ENCODE peak calls at places on chromosomes 6 and 20, in six cellular contexts. P is IMR-90, E is A549, L is dorsolateral prefrontal cortex, Z is BJ, J is fibroblast of the aortic adventitia. D is an unnamed sample.

GRCh38 chr20:43541214-43541613 is 17.6 kb upstream of the SGK2 start:
- DNase-seq in P (peak), E (no peak), L (no peak), Z (no peak), J (peak), D (peak)

GRCh38 chr6:43927525-43928210 is 157.7 kb downstream of the VEGFA start:
- DNase-seq in P (no peak), E (no peak), L (no peak), Z (no peak), J (no peak), D (peak)

GRCh38 chr6:75759207-75759606 is 10.2 kb downstream of the MYO6 start:
- DNase-seq in P (no peak), E (no peak), L (no peak), Z (no peak), J (no peak), D (no peak)

GRCh38 chr20:62963614-62964397 is 11.3 kb downstream of the SLC17A9 start:
- DNase-seq in P (no peak), E (no peak), L (no peak), Z (no peak), J (no peak), D (no peak)

GRCh38 chr6:111871725-111872520 is 1.3 kb downstream of the FYN start:
- DNase-seq in P (peak), E (no peak), L (peak), Z (no peak), J (peak), D (peak)

GRCh38 chr6:126056355-126057004 is 70.1 kb downstream of the TRMT11 start:
- DNase-seq in P (no peak), E (no peak), L (no peak), Z (no peak), J (no peak), D (no peak)

GRCh38 chr6:52993461-52993860 is 1.6 kb downstream of the GSTA4 start:
- DNase-seq in P (no peak), E (no peak), L (no peak), Z (no peak), J (peak), D (no peak)

GRCh38 chr6:159112714-159113113 is 56.5 kb upstream of the FNDC1 start:
- DNase-seq in P (no peak), E (no peak), L (no peak), Z (no peak), J (no peak), D (no peak)

GRCh38 chr6:157459327-157459726 is 78.3 kb downstream of the ZDHHC14 start:
- DNase-seq in P (no peak), E (no peak), L (no peak), Z (no peak), J (no peak), D (no peak)

GRCh38 chr20:13915244-13915643 is 75.2 kb downstream of the SEL1L2 start:
- DNase-seq in P (no peak), E (no peak), L (no peak), Z (no peak), J (no peak), D (no peak)

GRCh38 chr6:121794630-121795029 is 359.2 kb downstream of the GJA1 start:
- DNase-seq in P (peak), E (peak), L (no peak), Z (peak), J (peak), D (peak)

GRCh38 chr6:3683331-3683730 is 68.2 kb downstream of the PXDC1 start:
- DNase-seq in P (no peak), E (no peak), L (no peak), Z (no peak), J (no peak), D (no peak)

GRCh38 chr6:44176935-44177509 is 18.4 kb downstream of the CAPN11 start:
- DNase-seq in P (no peak), E (no peak), L (no peak), Z (no peak), J (no peak), D (no peak)

GRCh38 chr6:2695464-2696095 is 55.1 kb downstream of the MYLK4 start:
- DNase-seq in P (peak), E (peak), L (no peak), Z (no peak), J (peak), D (peak)

GRCh38 chr6:15837205-15837604 is 174.4 kb upstream of the DTNBP1 start:
- DNase-seq in P (no peak), E (no peak), L (no peak), Z (no peak), J (no peak), D (no peak)

GRCh38 chr6:126661646-126662045 is 321.7 kb downstream of the CENPW start:
- DNase-seq in P (peak), E (peak), L (no peak), Z (peak), J (peak), D (peak)

GRCh38 chr20:58237318-58238182 is 9.1 kb upstream of the ANKRD60 start:
- DNase-seq in P (peak), E (no peak), L (no peak), Z (peak), J (peak), D (no peak)

GRCh38 chr6:23654745-23655144 is 471.3 kb upstream of the NRSN1 start:
- DNase-seq in P (no peak), E (peak), L (no peak), Z (no peak), J (no peak), D (no peak)

GRCh38 chr6:17281100-17281496 is at the start of gene RBM24:
- DNase-seq in P (peak), E (peak), L (peak), Z (no peak), J (peak), D (peak)

GRCh38 chr6:28634758-28635546 is 109.3 kb downstream of the GPX5 start:
- DNase-seq in P (no peak), E (peak), L (peak), Z (no peak), J (peak), D (no peak)

GRCh38 chr6:169424149-169424804 is 170.6 kb upstream of the THBS2 start:
- DNase-seq in P (no peak), E (no peak), L (no peak), Z (no peak), J (no peak), D (no peak)
- H3K4me3 ChIP-seq in P (no peak), E (no peak), L (no peak), Z (peak), J (no peak), D (no peak)

DNA sequence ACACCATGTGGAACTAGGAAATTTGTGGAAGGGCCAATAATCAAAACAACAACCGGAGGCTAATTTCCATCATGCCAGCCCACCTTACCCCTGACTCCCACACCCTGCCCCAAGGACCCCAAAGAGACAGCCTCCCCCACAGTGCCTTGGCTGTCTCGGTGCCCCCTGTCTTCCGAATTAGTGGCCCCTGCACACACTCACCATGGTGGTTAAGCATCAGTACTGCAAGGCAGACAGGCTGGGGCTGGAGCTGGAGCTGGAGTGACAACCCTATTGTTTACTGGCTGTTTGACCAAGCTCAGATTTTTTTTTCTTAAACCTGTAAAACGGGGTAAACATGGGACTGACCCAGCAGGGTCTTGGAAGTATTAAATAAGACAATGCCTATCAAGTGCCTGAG is 238.0 kb downstream of the TFAP2C start:
- DNase-seq in P (no peak), E (no peak), L (no peak), Z (no peak), J (no peak), D (no peak)
- TF ChIP-seq CTCF in P (no peak), E (no peak), L (no peak), Z (no peak), J (no peak), D (no peak)

GRCh38 chr6:154513601-154514320 is 3.3 kb upstream of the CNKSR3 start:
- DNase-seq in P (no peak), E (no peak), L (no peak), Z (no peak), J (no peak), D (no peak)

GRCh38 chr6:154514481-154514880 is 4.0 kb upstream of the CNKSR3 start:
- DNase-seq in P (no peak), E (no peak), L (no peak), Z (no peak), J (no peak), D (no peak)

GRCh38 chr6:154518386-154518785 is 7.9 kb upstream of the CNKSR3 start:
- DNase-seq in P (no peak), E (no peak), L (no peak), Z (no peak), J (no peak), D (no peak)

GRCh38 chr6:154516276-154516675 is 5.8 kb upstream of the CNKSR3 start:
- DNase-seq in P (no peak), E (no peak), L (no peak), Z (no peak), J (no peak), D (no peak)

DNA sequence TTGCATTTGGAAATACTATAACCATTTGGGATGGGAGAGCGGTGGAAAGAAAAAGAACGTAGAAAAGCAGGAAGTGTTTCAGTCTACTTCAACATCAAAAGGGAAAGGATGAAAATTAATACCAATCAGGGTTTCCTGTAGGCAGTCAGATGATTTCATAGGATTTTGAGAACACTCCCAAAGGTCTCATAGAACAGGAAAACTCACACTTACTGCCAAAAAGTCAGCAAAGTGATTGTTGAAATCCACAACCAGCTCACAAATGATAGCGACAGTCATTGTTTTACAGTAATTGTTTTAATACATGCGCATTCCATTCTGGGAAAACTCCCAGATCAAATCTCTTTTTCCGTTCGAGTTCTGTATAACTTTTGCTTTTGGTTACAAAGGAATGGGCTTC is 5.3 kb upstream of the CNKSR3 start:
- DNase-seq in P (no peak), E (no peak), L (no peak), Z (no peak), J (peak), D (no peak)
- H3K4me3 ChIP-seq in P (peak), E (no peak), L (no peak), Z (no peak), J (peak), D (no peak)

GRCh38 chr6:20230720-20231119 is 18.5 kb upstream of the MBOAT1 start:
- DNase-seq in P (no peak), E (no peak), L (no peak), Z (no peak), J (no peak), D (no peak)

GRCh38 chr6:20229881-20230280 is 17.6 kb upstream of the MBOAT1 start:
- DNase-seq in P (no peak), E (no peak), L (no peak), Z (no peak), J (no peak), D (no peak)

GRCh38 chr6:20232188-20232587 is 19.9 kb upstream of the MBOAT1 start:
- DNase-seq in P (no peak), E (no peak), L (no peak), Z (no peak), J (no peak), D (no peak)

GRCh38 chr6:20223119-20223518 is 10.8 kb upstream of the MBOAT1 start:
- DNase-seq in P (no peak), E (no peak), L (no peak), Z (no peak), J (no peak), D (no peak)

GRCh38 chr6:20227350-20227749 is 15.1 kb upstream of the MBOAT1 start:
- DNase-seq in P (no peak), E (no peak), L (no peak), Z (no peak), J (no peak), D (no peak)
- TF ChIP-seq CTCF in P (no peak), E (no peak), L (no peak), Z (no peak), J (no peak), D (no peak)

DNA sequence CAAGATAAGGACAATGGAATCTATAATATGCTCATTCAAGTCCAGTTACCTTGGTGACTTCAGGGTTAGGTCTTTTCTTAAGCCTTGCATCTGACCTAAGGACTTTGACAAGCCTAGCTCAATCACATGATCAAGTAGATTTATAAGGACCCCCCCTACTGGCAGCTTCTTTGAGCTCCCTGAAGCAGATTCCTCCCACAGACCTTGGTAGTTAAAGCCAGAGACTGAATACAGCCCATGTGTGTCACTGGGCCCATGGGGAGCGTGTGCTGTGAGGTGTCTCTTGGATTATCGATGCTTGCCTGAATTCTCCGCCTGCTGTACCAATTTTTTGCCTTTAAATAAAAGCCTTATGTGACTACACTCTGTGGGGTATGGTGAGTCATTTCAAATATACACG is 372.7 kb upstream of the RGS17 start:
- DNase-seq in P (no peak), E (peak), L (no peak), Z (no peak), J (no peak), D (peak)
- H3K4me3 ChIP-seq in P (no peak), E (no peak), L (no peak), Z (no peak), J (no peak), D (no peak)

DNA sequence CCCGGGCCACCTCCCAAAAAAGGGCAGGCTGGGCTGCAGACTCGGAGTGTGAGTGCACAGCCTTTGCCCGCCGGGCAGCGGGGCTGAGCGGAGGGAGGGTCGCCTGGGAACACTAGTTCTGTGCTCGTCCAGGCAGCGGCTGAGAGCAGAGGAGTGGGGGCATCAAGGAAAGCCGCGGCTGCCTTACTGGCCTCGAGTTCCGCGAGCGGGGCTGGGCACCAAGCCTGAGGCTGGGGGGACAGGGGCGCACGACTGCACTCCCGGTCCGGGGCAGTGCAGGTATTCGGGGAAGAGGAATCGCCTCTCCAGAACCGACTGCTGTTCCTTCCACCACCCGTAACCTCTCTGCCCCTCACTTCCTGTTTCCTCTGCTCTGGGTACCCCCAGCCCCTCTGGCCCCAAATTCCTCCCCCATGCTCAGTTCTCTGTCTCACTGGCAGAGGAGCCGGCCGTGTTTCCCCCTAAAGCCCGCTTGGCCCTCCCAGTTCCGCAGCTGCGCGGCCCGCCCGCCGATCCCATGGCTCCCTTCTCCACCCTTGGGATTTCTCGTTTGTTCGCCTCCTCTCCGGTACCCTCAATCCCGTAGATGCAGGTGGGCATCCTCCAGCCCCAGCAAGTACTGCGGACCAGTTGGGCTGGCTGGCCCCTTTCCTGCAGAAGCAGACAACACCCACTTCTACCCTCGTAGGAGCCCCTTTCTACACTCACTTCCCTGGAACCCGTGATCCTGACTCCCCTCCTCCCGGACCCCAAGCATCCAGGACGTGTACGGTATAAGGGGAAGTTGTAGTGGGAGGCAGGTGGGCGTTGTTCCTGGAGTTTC is 5.1 kb downstream of the RING1 start:
- DNase-seq in P (no peak), E (no peak), L (no peak), Z (no peak), J (no peak), D (no peak)
- TF ChIP-seq CTCF in P (no peak), E (no peak), L (no peak), Z (no peak), J (no peak), D (no peak)

D was measured in epithelial cell of esophagus.